ENCODE peak calls at places on chromosomes 5 and 9, in ten cellular contexts. F is stimulated activated CD4-positive, alpha-beta T cell treated with anti-CD3 and anti-CD28 coated beads, TNF-alpha, amount 100 ng/mL, for 1 hour; T is breast epithelium; G is activated CD4-positive, alpha-beta T cell treated with anti-CD3 and anti-CD28 coated beads, Interleukin-2, amount 10 ng/mL, durations not matched to agents 7 days and 5 days; L is hepatic stellate cell; J is NT2/D1; M is cardiac muscle cell; P is nephron progenitor cell; H is mesendoderm; A is skeletal muscle cell. C is an unnamed sample.

GRCh38 chr5:54829102-54829501 is 156.3 kb downstream of the ESM1 start:
- DNase-seq in A (no peak), T (no peak), G (no peak), L (no peak), M (no peak), J (no peak), P (no peak), F (no peak), H (peak), C (no peak)

GRCh38 chr9:72539824-72540347 is 18.5 kb downstream of the TMC1 start:
- DNase-seq in J (no peak), H (no peak), P (peak), F (no peak), M (no peak), A (no peak), T (peak), L (no peak), G (no peak), C (no peak)

GRCh38 chr9:76876098-76876497 is 29.8 kb downstream of the PRUNE2 start:
- DNase-seq in P (no peak), J (no peak), G (no peak), F (no peak), A (no peak), M (no peak), L (no peak), H (no peak), T (no peak), C (peak)

GRCh38 chr5:57939771-57940170 is 457.2 kb upstream of the ACTBL2 start:
- DNase-seq in T (no peak), J (no peak), L (no peak), H (no peak), F (no peak), M (no peak), G (no peak), P (no peak), A (no peak), C (no peak)

GRCh38 chr5:139637438-139638089 is 10.6 kb upstream of the CXXC5 start:
- DNase-seq in A (no peak), P (peak), F (no peak), T (peak), J (no peak), M (peak), H (peak), L (peak), G (no peak), C (no peak)

GRCh38 chr9:133533878-133534277 is 626 bp upstream of the ADAMTSL2 start:
- DNase-seq in G (no peak), L (no peak), M (no peak), J (no peak), T (no peak), A (no peak), P (no peak), H (no peak), F (no peak), C (no peak)

GRCh38 chr5:72999916-73000315 is 44.1 kb downstream of the FCHO2 start:
- DNase-seq in T (no peak), H (no peak), M (no peak), G (no peak), P (no peak), L (no peak), J (no peak), A (no peak), F (no peak), C (no peak)

GRCh38 chr5:13860176-13860575 is 84.3 kb downstream of the DNAH5 start:
- DNase-seq in A (no peak), T (no peak), H (no peak), L (no peak), G (no peak), J (no peak), F (no peak), P (no peak), M (no peak), C (no peak)

GRCh38 chr9:82454509-82455190 is 466.1 kb downstream of the SPATA31D1 start:
- DNase-seq in J (no peak), L (no peak), T (no peak), M (no peak), G (no peak), H (no peak), F (no peak), P (no peak), A (no peak), C (no peak)

GRCh38 chr9:34382879-34383278 is 6.2 kb upstream of the MYORG start:
- DNase-seq in P (no peak), T (no peak), M (no peak), G (no peak), J (no peak), A (no peak), F (no peak), L (no peak), H (no peak), C (no peak)

GRCh38 chr5:120419110-120419509 is 45.0 kb upstream of the PRR16 start:
- DNase-seq in M (no peak), F (no peak), L (no peak), A (peak), P (no peak), J (no peak), G (no peak), T (no peak), H (peak), C (no peak)